ENCODE peak calls at places on chromosome 15, in ten cellular contexts. I is upper lobe of right lung; G is NT2/D1; N is GM23248; Q is cardiac muscle cell; U is H1; C is CD8-positive, alpha-beta T cell; S is uterus; T is endothelial cell of umbilical vein; Z is tibial nerve. K is an unnamed sample. For H3K9me3, the result is how much of the 10 kb centered on the place peaks cover.

GRCh38 chr15:88912500-88912921 is 668 bp downstream of the MFGE8 start:
- DNase-seq in C (no peak), Q (peak), S (peak), Z (no peak), T (no peak), N (peak), G (no peak), I (no peak), U (no peak), K (no peak)

GRCh38 chr15:82936966-82937647 is 15.4 kb downstream of the HOMER2 start:
- DNase-seq in U (no peak), C (no peak), I (no peak), G (no peak), N (peak), S (no peak), Q (no peak), Z (no peak), T (no peak), K (no peak)

GRCh38 chr15:80996247-80996646 is 4.5 kb upstream of the TLNRD1 start:
- DNase-seq in Z (no peak), G (peak), I (no peak), U (no peak), N (no peak), S (no peak), C (no peak), Q (no peak), T (no peak), K (no peak)

GRCh38 chr15:63450884-63451225 is 53.5 kb upstream of the USP3 start:
- DNase-seq in I (no peak), T (no peak), C (no peak), U (no peak), S (no peak), N (no peak), Z (no peak), Q (no peak), G (no peak), K (no peak)

GRCh38 chr15:31869640-31870335 is 160.5 kb upstream of the CHRNA7 start:
- DNase-seq in Z (no peak), G (no peak), U (no peak), T (no peak), I (no peak), C (no peak), Q (no peak), S (peak), N (peak), K (no peak)

GRCh38 chr15:69118089-69118488 is 42.3 kb upstream of the GLCE start:
- DNase-seq in Q (no peak), N (no peak), C (no peak), G (no peak), T (no peak), I (no peak), S (no peak), Z (no peak), U (no peak), K (no peak)

GRCh38 chr15:91891101-91891500 is 37.6 kb downstream of the SLCO3A1 start:
- DNase-seq in I (no peak), Q (no peak), N (no peak), T (no peak), Z (no peak), S (no peak), G (no peak), U (peak), C (no peak), K (no peak)

GRCh38 chr15:29538110-29538509 is 268.5 kb upstream of the NSMCE3 start:
- DNase-seq in C (no peak), S (no peak), N (no peak), Q (no peak), I (no peak), G (no peak), Z (no peak), U (no peak), T (no peak), K (no peak)

GRCh38 chr15:38253448-38253847 is 812 bp downstream of the SPRED1 start:
- DNase-seq in Z (no peak), T (peak), N (peak), C (no peak), G (no peak), U (no peak), I (no peak), S (no peak), Q (no peak), K (no peak)

GRCh38 chr15:87115795-87116194 is 1036.1 kb downstream of the AGBL1 start:
- DNase-seq in I (no peak), N (no peak), U (no peak), Q (no peak), Z (no peak), S (no peak), C (no peak), G (no peak), T (no peak), K (no peak)

GRCh38 chr15:66555685-66556084 is 10.1 kb downstream of the LCTL start:
- DNase-seq in S (no peak), I (no peak), G (no peak), N (no peak), Q (no peak), C (no peak), Z (no peak), T (no peak), U (no peak), K (no peak)

GRCh38 chr15:36370735-36371115 is 208.7 kb upstream of the CDIN1 start:
- DNase-seq in I (no peak), Z (no peak), G (no peak), U (no peak), N (peak), C (no peak), S (no peak), T (peak), Q (no peak), K (no peak)

GRCh38 chr15:52112203-52112750 is 298 bp downstream of the BCL2L10 start:
- DNase-seq in Z (no peak), U (no peak), N (peak), I (peak), C (peak), Q (peak), S (no peak), G (no peak), T (peak), K (peak)

GRCh38 chr15:33029247-33029646 is 165.3 kb downstream of the FMN1 start:
- DNase-seq in N (no peak), C (no peak), S (no peak), I (no peak), T (no peak), Z (no peak), U (no peak), Q (no peak), G (no peak), K (no peak)

GRCh38 chr15:73748731-73749130 is 4.4 kb downstream of the INSYN1 start:
- DNase-seq in S (no peak), G (no peak), U (no peak), I (no peak), C (no peak), Z (no peak), T (no peak), Q (no peak), N (no peak), K (no peak)

GRCh38 chr15:53759333-53759975 is at the start of gene WDR72:
- DNase-seq in G (peak), C (no peak), Z (no peak), I (peak), U (peak), N (no peak), Q (peak), T (no peak), S (no peak), K (no peak)

GRCh38 chr15:64844576-64845140 is 2.9 kb downstream of the PLEKHO2 start:
- DNase-seq in U (no peak), G (no peak), T (no peak), S (no peak), C (peak), I (no peak), Q (no peak), Z (no peak), N (peak), K (peak)

GRCh38 chr15:88717342-88718017 is 78.7 kb downstream of the ISG20 start:
- DNase-seq in Q (no peak), S (no peak), I (no peak), T (no peak), C (no peak), U (no peak), N (no peak), G (no peak), Z (no peak), K (no peak)

GRCh38 chr15:53072077-53072476 is 281.9 kb upstream of the ONECUT1 start:
- DNase-seq in T (peak), Z (no peak), N (peak), U (peak), C (no peak), Q (peak), G (peak), I (peak), S (peak), K (no peak)

GRCh38 chr15:94083467-94083991 is 147.8 kb upstream of the MCTP2 start:
- DNase-seq in Z (no peak), Q (no peak), U (no peak), G (peak), I (no peak), N (peak), T (peak), S (peak), C (no peak), K (no peak)

GRCh38 chr15:55907797-55908196 is 85.6 kb downstream of the NEDD4 start:
- DNase-seq in G (no peak), C (no peak), N (peak), Q (no peak), I (no peak), Z (no peak), T (peak), U (no peak), S (no peak), K (no peak)

GRCh38 chr15:72534522-72534921 is 60.4 kb downstream of the ARIH1 start:
- DNase-seq in N (no peak), C (peak), S (no peak), Q (no peak), T (no peak), G (no peak), U (no peak), Z (no peak), I (no peak), K (peak)

GRCh38 chr15:40825661-40826088 is 2.8 kb downstream of the PPP1R14D start:
- DNase-seq in I (no peak), Z (no peak), S (no peak), U (no peak), N (peak), G (no peak), T (no peak), C (no peak), Q (no peak), K (no peak)

GRCh38 chr15:93203036-93203435 is 114.0 kb upstream of the RGMA start:
- DNase-seq in Q (no peak), Z (no peak), C (no peak), N (no peak), T (no peak), U (peak), G (no peak), I (no peak), S (no peak), K (no peak)

GRCh38 chr15:65651831-65652749 is 30.4 kb downstream of the SLC24A1 start:
- DNase-seq in I (no peak), G (no peak), T (no peak), N (no peak), S (no peak), C (no peak), U (no peak), Z (no peak), Q (peak), K (no peak)

GRCh38 chr15:81151389-81151788 is 17.3 kb downstream of the CFAP161 start:
- DNase-seq in G (no peak), N (no peak), S (no peak), C (no peak), U (no peak), T (no peak), Z (no peak), I (no peak), Q (no peak), K (no peak)

GRCh38 chr15:40787344-40787841 is 17.6 kb downstream of the C15orf62 start:
- DNase-seq in Z (no peak), G (no peak), N (peak), U (no peak), T (peak), C (no peak), S (no peak), I (peak), Q (no peak), K (peak)

GRCh38 chr15:85625856-85626255 is 168.9 kb downstream of the KLHL25 start:
- DNase-seq in C (no peak), I (no peak), S (no peak), Z (no peak), T (no peak), N (peak), Q (no peak), U (no peak), G (no peak), K (peak)

GRCh38 chr15:41043276-41043675 is 72.8 kb downstream of the INO80 start:
- DNase-seq in G (no peak), C (no peak), Z (no peak), I (no peak), N (peak), T (peak), S (no peak), U (no peak), Q (no peak), K (no peak)

GRCh38 chr15:32718082-32718821 is 448 bp downstream of the GREM1 start:
- DNase-seq in Q (peak), I (no peak), S (no peak), U (no peak), T (peak), Z (no peak), N (peak), C (no peak), G (no peak), K (no peak)

GRCh38 chr15:41971893-41972340 is 440 bp downstream of the EHD4 start:
- DNase-seq in G (no peak), Z (no peak), C (no peak), N (peak), S (peak), Q (peak), I (no peak), U (peak), T (peak), K (no peak)

GRCh38 chr15:67803299-67803698 is 22.0 kb upstream of the SKOR1 start:
- DNase-seq in Z (no peak), Q (no peak), I (no peak), N (no peak), U (no peak), S (no peak), C (no peak), G (no peak), T (no peak), K (no peak)

GRCh38 chr15:39624806-39625205 is 43.9 kb downstream of the THBS1 start:
- DNase-seq in Z (peak), G (no peak), U (no peak), T (peak), C (peak), Q (no peak), S (peak), N (peak), I (no peak), K (peak)

GRCh38 chr15:34217587-34218225 is 7.1 kb upstream of the EMC4 start:
- DNase-seq in Q (no peak), Z (no peak), U (no peak), G (no peak), C (no peak), T (no peak), S (no peak), I (no peak), N (peak), K (no peak)

GRCh38 chr15:44029940-44030568 is 165.0 kb downstream of the FRMD5 start:
- DNase-seq in T (peak), U (no peak), C (no peak), N (peak), S (no peak), G (no peak), I (no peak), Q (no peak), Z (no peak), K (no peak)

GRCh38 chr15:68218847-68219798 is 10.4 kb downstream of the CLN6 start:
- DNase-seq in I (no peak), N (no peak), C (peak), Z (peak), S (no peak), G (no peak), T (no peak), U (peak), Q (no peak), K (no peak)

GRCh38 chr15:64687167-64688085 is 88.0 kb downstream of the RBPMS2 start:
- DNase-seq in U (peak), T (no peak), G (no peak), Q (no peak), S (no peak), N (no peak), I (no peak), C (no peak), Z (no peak), K (no peak)

GRCh38 chr15:92820233-92821021 is 79.7 kb upstream of the CHD2 start:
- DNase-seq in T (peak), N (peak), Q (peak), C (peak), Z (peak), G (peak), I (peak), S (peak), U (peak), K (peak)

GRCh38 chr15:52139599-52140462 is 27.3 kb upstream of the BCL2L10 start:
- DNase-seq in Q (peak), S (peak), N (peak), Z (peak), I (peak), G (peak), U (peak), C (peak), T (peak), K (peak)

GRCh38 chr15:60751985-60752952 is 273.3 kb upstream of the ICE2 start:
- DNase-seq in N (no peak), C (no peak), U (no peak), G (no peak), S (peak), I (no peak), T (peak), Z (no peak), Q (no peak), K (no peak)

GRCh38 chr15:27172821-27173220 is 201.8 kb downstream of the GABRG3 start:
- DNase-seq in T (no peak), S (no peak), G (no peak), N (no peak), I (no peak), Z (no peak), Q (no peak), C (no peak), U (no peak), K (no peak)

GRCh38 chr15:27175479-27176153 is 204.6 kb downstream of the GABRG3 start:
- DNase-seq in I (no peak), Z (no peak), N (no peak), G (peak), T (no peak), C (no peak), S (no peak), Q (no peak), U (no peak), K (no peak)

GRCh38 chr15:27179789-27180188 is 208.8 kb downstream of the GABRG3 start:
- DNase-seq in Q (no peak), T (no peak), N (no peak), G (no peak), S (no peak), I (no peak), C (no peak), U (no peak), Z (no peak), K (no peak)

DNA sequence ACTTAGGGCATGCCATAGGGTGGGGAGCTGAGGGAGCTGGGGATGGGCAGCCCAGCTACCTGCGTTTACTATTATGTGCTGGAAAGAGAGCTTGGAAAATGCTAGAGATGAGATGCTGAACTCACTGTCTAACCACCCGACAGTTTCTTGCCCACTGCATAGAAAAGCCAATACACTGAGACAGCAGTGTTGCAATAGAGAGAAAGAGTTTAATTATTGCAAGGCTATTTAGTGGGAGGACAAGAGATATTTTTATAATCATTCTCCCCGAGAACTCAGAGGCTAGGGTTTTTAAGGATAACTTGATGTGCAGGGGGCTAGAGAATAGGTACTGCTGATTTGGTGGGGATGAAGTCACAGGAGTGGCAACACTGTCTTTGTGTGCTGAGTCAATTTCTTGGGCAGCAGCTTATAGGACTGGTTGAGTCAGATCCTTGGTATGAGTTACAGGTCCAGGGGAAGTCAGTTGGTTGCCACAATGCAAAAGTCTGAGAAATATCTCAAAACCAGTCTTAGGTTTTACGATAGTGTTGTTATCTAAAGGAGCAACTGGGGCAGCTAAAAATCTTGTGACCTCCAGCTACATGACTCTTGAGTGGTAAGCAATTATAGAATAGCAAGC is 205.9 kb downstream of the GABRG3 start:
- DNase-seq in G (no peak), S (no peak), U (no peak), C (no peak), Q (no peak), I (no peak), T (no peak), N (peak), Z (no peak), K (no peak)
- H3K9me3 ChIP-seq in G (under half), S (under half), U (under half), C (under half), Q (under half), I (under half), T (under half), N (under half), Z (under half), K (under half)

DNA sequence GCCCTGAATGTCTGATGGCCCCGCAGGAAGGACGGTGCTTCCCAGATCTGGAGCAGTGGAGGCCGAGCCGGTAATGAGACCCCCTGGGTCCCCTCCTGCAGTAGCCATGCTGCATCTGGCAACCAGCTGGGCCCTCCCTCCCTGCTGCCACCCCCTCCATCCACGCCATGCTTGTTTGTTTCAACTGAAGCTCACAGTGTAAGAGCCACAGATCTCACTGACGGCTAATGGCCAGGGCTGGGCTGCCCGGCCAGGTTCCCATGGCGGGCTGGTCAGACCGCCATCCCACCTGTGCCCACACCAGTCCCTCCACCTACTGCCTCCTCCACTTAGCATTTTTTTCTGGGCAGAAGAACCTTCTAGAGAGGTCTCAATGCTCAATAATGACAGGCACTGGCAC is 260.8 kb downstream of the UACA start:
- DNase-seq in I (peak), T (no peak), Z (no peak), U (no peak), Q (no peak), S (no peak), C (no peak), G (no peak), N (no peak), K (no peak)
- H3K9me3 ChIP-seq in I (under half), T (under half), Z (under half), U (under half), Q (under half), S (under half), C (under half), G (under half), N (under half), K (under half)

DNA sequence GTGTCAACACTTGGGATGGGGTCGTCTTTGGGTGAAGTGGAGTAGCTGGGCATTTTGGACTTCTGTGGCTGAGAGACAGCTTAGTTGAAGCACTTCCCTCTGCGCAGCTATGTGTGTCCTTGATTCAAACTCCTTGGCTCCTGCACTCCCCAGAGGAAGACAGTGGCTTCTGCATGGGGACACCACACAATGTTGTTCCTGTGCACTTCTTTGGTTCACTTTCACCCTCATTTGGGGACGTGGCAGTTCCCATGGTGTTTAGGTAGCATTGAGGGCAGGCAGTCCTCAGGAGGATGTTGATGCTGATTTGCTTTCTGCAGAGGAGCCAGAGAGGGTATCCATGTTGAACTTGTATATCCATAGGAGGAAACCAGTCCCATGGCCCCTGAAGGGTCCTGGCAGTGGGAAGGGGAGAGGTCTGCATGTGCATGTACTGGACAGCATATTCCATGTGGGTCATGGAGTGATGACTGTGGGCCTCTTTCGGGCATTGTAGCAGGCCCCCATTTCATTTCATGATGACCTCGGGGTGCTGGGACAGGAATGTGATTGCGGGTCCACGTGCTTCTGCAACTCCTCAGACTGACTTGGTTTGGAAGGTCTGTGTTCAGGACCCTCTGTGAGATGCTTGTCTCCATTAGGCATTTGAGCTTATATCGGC is 135.4 kb downstream of the SNRPN start:
- DNase-seq in N (no peak), Z (no peak), I (no peak), G (no peak), U (no peak), C (peak), Q (no peak), S (no peak), T (no peak), K (no peak)
- H3K9me3 ChIP-seq in N (under half), Z (under half), I (half or more), G (under half), U (under half), C (under half), Q (under half), S (under half), T (under half), K (under half)

GRCh38 chr15:50959717-50960116 is 51.2 kb downstream of the AP4E1 start:
- DNase-seq in T (no peak), G (no peak), S (no peak), I (no peak), N (no peak), Q (no peak), Z (no peak), C (no peak), U (no peak), K (no peak)
- H3K9me3 ChIP-seq in T (under half), G (under half), S (under half), I (under half), N (under half), Q (under half), Z (under half), C (under half), U (under half), K (under half)

GRCh38 chr15:25230442-25230841 is 208.4 kb downstream of the UBE3A start:
- DNase-seq in I (no peak), S (no peak), T (no peak), Q (no peak), C (no peak), N (no peak), Z (no peak), G (no peak), U (no peak), K (no peak)
- H3K9me3 ChIP-seq in I (under half), S (under half), T (under half), Q (under half), C (under half), N (under half), Z (under half), G (under half), U (half or more), K (under half)

K was measured in CD8-positive, alpha-beta memory T cell.